ENCODE peak calls at places on chromosomes 1 and 21, in nine cellular contexts. O is GM20000, L is LHCN-M2, Y is NCI-H1436, C is RWPE1, Z is ELR, N is astrocyte of the cerebellum, I is tibial nerve, G is epithelial cell of esophagus. H is an unnamed sample.

GRCh38 chr1:162882248-162882666 is 21.3 kb upstream of the CCDC190 start:
- DNase-seq in I (no peak), N (no peak), G (no peak), L (no peak), O (no peak), C (no peak), Y (peak; percentile 69), Z (no peak), H (no peak)

GRCh38 chr1:2611034-2611501 is 21.7 kb downstream of the MMEL1 start:
- DNase-seq in C (peak; percentile 70), O (no peak), Y (no peak), G (peak; percentile 25), N (no peak), Z (peak; percentile 21), L (no peak), I (no peak), H (peak; percentile 75)

GRCh38 chr1:81021134-81021533 is 779.6 kb upstream of the ADGRL2 start:
- DNase-seq in Z (no peak), Y (no peak), C (no peak), G (peak; percentile 9), I (no peak), L (no peak), O (no peak), N (no peak), H (no peak)

GRCh38 chr1:119735217-119735616 is 23.5 kb downstream of the PHGDH start:
- DNase-seq in Y (no peak), C (no peak), Z (no peak), I (no peak), O (no peak), G (no peak), N (no peak), L (no peak), H (no peak)

GRCh38 chr1:2519029-2519685 is 7.2 kb downstream of the PANK4 start:
- DNase-seq in N (no peak), C (no peak), I (no peak), Z (no peak), Y (no peak), G (no peak), L (no peak), O (no peak), H (no peak)

GRCh38 chr21:34319585-34319984 is 44.2 kb upstream of the KCNE2 start:
- DNase-seq in G (no peak), Y (no peak), I (no peak), C (no peak), N (no peak), L (no peak), Z (no peak), O (no peak), H (no peak)

GRCh38 chr1:24385160-24385939 is 28.2 kb downstream of the STPG1 start:
- DNase-seq in G (peak; percentile 80), I (no peak), N (no peak), Y (no peak), Z (peak; percentile 41), C (no peak), O (no peak), L (no peak), H (peak; percentile 56)

GRCh38 chr1:157189986-157190982 is 52.1 kb upstream of the ETV3 start:
- DNase-seq in Z (no peak), G (peak; percentile 30), Y (no peak), I (no peak), N (no peak), C (no peak), O (no peak), L (no peak), H (no peak)

GRCh38 chr1:161082996-161083742 is 6.2 kb downstream of the NECTIN4 start:
- DNase-seq in Y (no peak), C (peak; percentile 89), L (peak; percentile 94), G (peak; percentile 99), I (peak; percentile 64), O (no peak), N (peak; percentile 84), Z (peak; percentile 97), H (peak; percentile 74)

GRCh38 chr1:226443439-226443838 is 35.5 kb upstream of the PARP1 start:
- DNase-seq in I (no peak), Z (peak; percentile 83), N (peak; percentile 63), Y (no peak), O (no peak), L (peak; percentile 54), G (peak; percentile 87), C (peak; percentile 80), H (no peak)

GRCh38 chr21:38037416-38037815 is 121.2 kb upstream of the KCNJ6 start:
- DNase-seq in L (no peak), G (peak; percentile 35), Y (no peak), N (no peak), O (no peak), I (no peak), C (peak; percentile 36), Z (peak; percentile 21), H (no peak)

GRCh38 chr1:1161683-1162079 is 12.0 kb upstream of the TTLL10 start:
- DNase-seq in G (no peak), I (no peak), L (no peak), C (no peak), O (no peak), N (no peak), Z (no peak), Y (peak; percentile 84), H (no peak)

GRCh38 chr1:62424412-62424811 is 12.4 kb upstream of the USP1 start:
- DNase-seq in G (no peak), L (no peak), Z (peak; percentile 32), C (no peak), I (no peak), N (no peak), O (no peak), Y (no peak), H (peak; percentile 12)

GRCh38 chr1:39852876-39853275 is 30.4 kb downstream of the TRIT1 start:
- DNase-seq in O (no peak), L (no peak), N (no peak), I (no peak), C (no peak), Z (no peak), Y (no peak), G (peak; percentile 19), H (no peak)

GRCh38 chr1:201870397-201870796 is 18.3 kb upstream of the SHISA4 start:
- DNase-seq in L (no peak), I (no peak), N (no peak), O (no peak), Z (peak; percentile 95), Y (no peak), C (no peak), G (no peak), H (no peak)

GRCh38 chr1:169595764-169596711 is 9.8 kb upstream of the F5 start:
- DNase-seq in L (peak; percentile 16), N (peak; percentile 22), O (peak; percentile 14), C (peak; percentile 19), Z (peak; percentile 14), G (peak; percentile 77), I (no peak), Y (no peak), H (no peak)

GRCh38 chr1:201361652-201362504 is 15.6 kb downstream of the TNNT2 start:
- DNase-seq in Y (peak; percentile 73), N (no peak), O (peak; percentile 80), L (peak; percentile 26), C (peak; percentile 95), Z (peak; percentile 65), I (no peak), G (peak; percentile 59), H (peak; percentile 66)

GRCh38 chr1:77956464-77956863 is 22.4 kb downstream of the FUBP1 start:
- DNase-seq in C (no peak), L (no peak), O (no peak), I (no peak), N (no peak), G (no peak), Z (no peak), Y (no peak), H (no peak)

GRCh38 chr1:234731371-234732085 is 121.5 kb upstream of the IRF2BP2 start:
- DNase-seq in N (no peak), C (peak; percentile 84), L (peak; percentile 82), Y (no peak), I (no peak), G (peak; percentile 93), O (peak; percentile 75), Z (peak; percentile 96), H (no peak)

GRCh38 chr21:19076031-19076430 is 672.4 kb upstream of the TMPRSS15 start:
- DNase-seq in N (no peak), O (no peak), C (no peak), I (no peak), G (no peak), Y (no peak), Z (no peak), L (no peak), H (no peak)

GRCh38 chr1:75725256-75725655 is 747 bp downstream of the ACADM start:
- DNase-seq in I (no peak), L (no peak), O (no peak), Y (no peak), G (no peak), N (no peak), Z (no peak), C (no peak), H (no peak)

GRCh38 chr1:8598060-8598724 is 219.2 kb downstream of the RERE start:
- DNase-seq in G (peak; percentile 38), I (peak; percentile 33), C (no peak), N (peak; percentile 22), L (peak; percentile 44), Y (no peak), Z (peak; percentile 9), O (no peak), H (no peak)

GRCh38 chr21:42218836-42219605 is at the start of gene ABCG1:
- DNase-seq in G (peak; percentile 70), L (no peak), N (no peak), C (peak; percentile 69), Y (peak; percentile 48), I (no peak), Z (no peak), O (peak; percentile 63), H (no peak)

GRCh38 chr1:56285554-56286402 is 293.6 kb downstream of the PLPP3 start:
- DNase-seq in L (no peak), Z (no peak), O (no peak), G (no peak), N (peak; percentile 22), Y (no peak), I (no peak), C (no peak), H (no peak)

GRCh38 chr1:181646723-181647122 is 163.4 kb downstream of the CACNA1E start:
- DNase-seq in Y (no peak), O (no peak), G (no peak), C (no peak), Z (no peak), I (no peak), N (no peak), L (no peak), H (no peak)

GRCh38 chr1:111988743-111989453 is 570 bp downstream of the KCND3 start:
- DNase-seq in L (no peak), N (no peak), G (no peak), Y (no peak), O (no peak), I (no peak), C (no peak), Z (no peak), H (no peak)

GRCh38 chr1:69858534-69858933 is 290.8 kb downstream of the LRRC7 start:
- DNase-seq in C (no peak), L (peak; percentile 38), Y (no peak), O (no peak), I (no peak), G (no peak), Z (peak; percentile 61), N (no peak), H (no peak)

GRCh38 chr21:44742418-44743153 is 31.2 kb upstream of the TSPEAR start:
- DNase-seq in L (no peak), C (no peak), O (no peak), I (no peak), N (no peak), Z (peak; percentile 36), G (peak; percentile 34), Y (peak; percentile 62), H (no peak)

GRCh38 chr21:31556662-31557061 is 102.8 kb upstream of the SOD1 start:
- DNase-seq in Z (no peak), L (no peak), O (no peak), Y (no peak), C (no peak), N (no peak), G (no peak), I (no peak), H (no peak)

GRCh38 chr1:226215239-226215638 is 8.2 kb upstream of the MIXL1 start:
- DNase-seq in G (no peak), C (no peak), O (no peak), Z (no peak), Y (peak; percentile 67), I (no peak), L (no peak), N (no peak), H (no peak)

GRCh38 chr1:247362074-247362597 is 30.5 kb upstream of the ZNF496 start:
- DNase-seq in O (no peak), I (no peak), N (no peak), C (no peak), Y (no peak), L (peak; percentile 12), Z (peak; percentile 38), G (no peak), H (no peak)